ENCODE peak calls at places on chromosomes 13 and 19, in seven cellular contexts. P, B, L, O, D, T and A are unnamed samples.

GRCh38 chr19:17450264-17451075 is 2.0 kb upstream of the TMEM221 start:
- DNase-seq in P (no peak), B (no peak), L (no peak), O (no peak), D (no peak), T (peak), A (no peak)

GRCh38 chr19:54517483-54517882 is 14.9 kb downstream of the LAIR2 start:
- DNase-seq in P (no peak), B (no peak), L (no peak), O (peak), D (peak), T (peak), A (peak)

GRCh38 chr19:30450101-30450500 is 77.9 kb downstream of the ZNF536 start:
- DNase-seq in P (no peak), B (no peak), L (no peak), O (no peak), D (no peak), T (no peak), A (peak)

GRCh38 chr13:51892657-51893056 is 30.9 kb downstream of the CCDC70 start:
- DNase-seq in P (no peak), B (no peak), L (no peak), O (no peak), D (no peak), T (no peak), A (no peak)

GRCh38 chr19:7340959-7341837 is 7.5 kb upstream of the ARHGEF18 start:
- DNase-seq in P (peak), B (peak), L (no peak), O (peak), D (peak), T (peak), A (peak)

GRCh38 chr19:17721821-17722220 is 2.5 kb downstream of the MAP1S start:
- DNase-seq in P (no peak), B (no peak), L (no peak), O (no peak), D (no peak), T (no peak), A (no peak)

GRCh38 chr13:66778461-66778860 is 451.7 kb downstream of the PCDH9 start:
- DNase-seq in P (no peak), B (no peak), L (no peak), O (no peak), D (no peak), T (no peak), A (no peak)

GRCh38 chr13:48403151-48403631 is 9.7 kb downstream of the LPAR6 start:
- DNase-seq in P (no peak), B (no peak), L (no peak), O (no peak), D (no peak), T (no peak), A (no peak)

GRCh38 chr19:6278740-6279619 is 795 bp downstream of the MLLT1 start:
- DNase-seq in P (no peak), B (no peak), L (no peak), O (no peak), D (no peak), T (no peak), A (no peak)

GRCh38 chr19:6126335-6126974 is 9.0 kb upstream of the ACSBG2 start:
- DNase-seq in P (no peak), B (no peak), L (no peak), O (no peak), D (peak), T (peak), A (peak)

GRCh38 chr13:25406377-25406776 is 34.6 kb downstream of the ATP8A2 start:
- DNase-seq in P (no peak), B (no peak), L (no peak), O (no peak), D (no peak), T (peak), A (peak)

GRCh38 chr19:50797429-50798115 is 7.4 kb downstream of the ACP4 start:
- DNase-seq in P (no peak), B (no peak), L (no peak), O (no peak), D (no peak), T (no peak), A (no peak)

GRCh38 chr19:43318203-43318602 is 35.3 kb upstream of the CD177 start:
- DNase-seq in P (no peak), B (no peak), L (no peak), O (no peak), D (no peak), T (no peak), A (no peak)

GRCh38 chr19:51986309-51987291 is at the start of gene ZNF350:
- DNase-seq in P (peak), B (peak), L (peak), O (peak), D (peak), T (peak), A (peak)

GRCh38 chr19:38913958-38914357 is 2.0 kb upstream of the CCER2 start:
- DNase-seq in P (no peak), B (no peak), L (no peak), O (no peak), D (no peak), T (no peak), A (no peak)

GRCh38 chr13:48828962-48829405 is 146.7 kb upstream of the FNDC3A start:
- DNase-seq in P (no peak), B (no peak), L (no peak), O (no peak), D (no peak), T (peak), A (no peak)

GRCh38 chr13:28059214-28059613 is 41.2 kb downstream of the FLT3 start:
- DNase-seq in P (no peak), B (no peak), L (no peak), O (peak), D (no peak), T (peak), A (no peak)

GRCh38 chr13:50645092-50645491 is 198.4 kb downstream of the DLEU7 start:
- DNase-seq in P (no peak), B (no peak), L (peak), O (no peak), D (no peak), T (no peak), A (no peak)

GRCh38 chr13:112143753-112144615 is 77.0 kb downstream of the SOX1 start:
- DNase-seq in P (no peak), B (peak), L (no peak), O (no peak), D (no peak), T (no peak), A (no peak)

GRCh38 chr13:113559901-113560644 is 24.5 kb upstream of the TFDP1 start:
- DNase-seq in P (no peak), B (peak), L (no peak), O (no peak), D (no peak), T (no peak), A (no peak)